ENCODE peak calls at places on chromosomes 16 and 17, in four cellular contexts. One of them, this sample, is unnamed.

GRCh38 chr17:7988750-7989178 is 13.7 kb upstream of the GUCY2D start:
- DNase-seq in AG04450: peak; percentile 67
- DNase-seq in fibroblast of pulmonary artery: peak; percentile 92
- DNase-seq in dorsolateral prefrontal cortex: peak; percentile 60
- DNase-seq in this sample: peak; percentile 84

GRCh38 chr16:83004868-83005652 is 378.3 kb downstream of the CDH13 start:
- DNase-seq in AG04450: no peak
- DNase-seq in fibroblast of pulmonary artery: no peak
- DNase-seq in dorsolateral prefrontal cortex: no peak
- DNase-seq in this sample: no peak

GRCh38 chr16:53156516-53156915 is 101.7 kb downstream of the CHD9 start:
- DNase-seq in AG04450: no peak
- DNase-seq in fibroblast of pulmonary artery: no peak
- DNase-seq in dorsolateral prefrontal cortex: no peak
- DNase-seq in this sample: peak; percentile 45

GRCh38 chr17:81335388-81336157 is 40.5 kb upstream of the SLC38A10 start:
- DNase-seq in AG04450: no peak
- DNase-seq in fibroblast of pulmonary artery: no peak
- DNase-seq in dorsolateral prefrontal cortex: no peak
- DNase-seq in this sample: no peak

GRCh38 chr17:1718362-1719165 is 5.9 kb upstream of the WDR81 start:
- DNase-seq in AG04450: no peak
- DNase-seq in fibroblast of pulmonary artery: no peak
- DNase-seq in dorsolateral prefrontal cortex: no peak
- DNase-seq in this sample: no peak

GRCh38 chr16:15031596-15031995 is 24.3 kb downstream of the NTAN1 start:
- DNase-seq in AG04450: no peak
- DNase-seq in fibroblast of pulmonary artery: no peak
- DNase-seq in dorsolateral prefrontal cortex: no peak
- DNase-seq in this sample: no peak

GRCh38 chr17:50440172-50440837 is 14.3 kb downstream of the ACSF2 start:
- DNase-seq in AG04450: no peak
- DNase-seq in fibroblast of pulmonary artery: no peak
- DNase-seq in dorsolateral prefrontal cortex: peak; percentile 84
- DNase-seq in this sample: no peak

GRCh38 chr17:28616281-28616680 is 2.3 kb upstream of the RSKR start:
- DNase-seq in AG04450: no peak
- DNase-seq in fibroblast of pulmonary artery: no peak
- DNase-seq in dorsolateral prefrontal cortex: no peak
- DNase-seq in this sample: no peak

GRCh38 chr16:35523991-35524390 is 2064.6 kb downstream of the TP53TG3F start:
- DNase-seq in AG04450: no peak
- DNase-seq in fibroblast of pulmonary artery: no peak
- DNase-seq in dorsolateral prefrontal cortex: no peak
- DNase-seq in this sample: no peak

GRCh38 chr17:78359936-78360370 is at the start of gene SOCS3:
- DNase-seq in AG04450: peak; percentile 86
- DNase-seq in fibroblast of pulmonary artery: peak; percentile 98
- DNase-seq in dorsolateral prefrontal cortex: peak; percentile 26
- DNase-seq in this sample: peak; percentile 99
- TF ChIP-seq CTCF in AG04450: no peak
- TF ChIP-seq CTCF in fibroblast of pulmonary artery: no peak
- TF ChIP-seq CTCF in dorsolateral prefrontal cortex: no peak
- TF ChIP-seq CTCF in this sample: no peak

GRCh38 chr16:75251280-75252048 is at the start of gene BCAR1:
- DNase-seq in AG04450: peak; percentile 73
- DNase-seq in fibroblast of pulmonary artery: peak; percentile 91
- DNase-seq in dorsolateral prefrontal cortex: peak; percentile 84
- DNase-seq in this sample: peak; percentile 89
- H3K4me3 ChIP-seq in AG04450: peak within 1 kb of the TSS; percentile 84
- H3K4me3 ChIP-seq in fibroblast of pulmonary artery: peak within 1 kb of the TSS; percentile 71
- H3K4me3 ChIP-seq in dorsolateral prefrontal cortex: peak within 1 kb of the TSS; percentile 71
- H3K4me3 ChIP-seq in this sample: peak within 1 kb of the TSS; percentile 78

GRCh38 chr17:44167181-44167861 is 3.2 kb upstream of the ASB16 start:
- DNase-seq in AG04450: no peak
- DNase-seq in fibroblast of pulmonary artery: no peak
- DNase-seq in dorsolateral prefrontal cortex: no peak
- DNase-seq in this sample: no peak

GRCh38 chr17:44170135-44170498 is 387 bp upstream of the ASB16 start:
- DNase-seq in AG04450: no peak
- DNase-seq in fibroblast of pulmonary artery: no peak
- DNase-seq in dorsolateral prefrontal cortex: no peak
- DNase-seq in this sample: no peak

GRCh38 chr17:44171931-44172455 is 1.5 kb downstream of the ASB16 start:
- DNase-seq in AG04450: no peak
- DNase-seq in fibroblast of pulmonary artery: no peak
- DNase-seq in dorsolateral prefrontal cortex: no peak
- DNase-seq in this sample: no peak

GRCh38 chr17:44174427-44174826 is 3.9 kb downstream of the ASB16 start:
- DNase-seq in AG04450: no peak
- DNase-seq in fibroblast of pulmonary artery: no peak
- DNase-seq in dorsolateral prefrontal cortex: no peak
- DNase-seq in this sample: no peak

GRCh38 chr17:44170499-44171201 is at the start of gene ASB16:
- DNase-seq in AG04450: no peak
- DNase-seq in fibroblast of pulmonary artery: no peak
- DNase-seq in dorsolateral prefrontal cortex: peak; percentile 76
- DNase-seq in this sample: peak; percentile 6
- TF ChIP-seq CTCF in AG04450: no peak
- TF ChIP-seq CTCF in fibroblast of pulmonary artery: no peak
- TF ChIP-seq CTCF in dorsolateral prefrontal cortex: no peak
- TF ChIP-seq CTCF in this sample: no peak

GRCh38 chr17:34133350-34133749 is 121.7 kb upstream of the CCL2 start:
- DNase-seq in AG04450: no peak
- DNase-seq in fibroblast of pulmonary artery: no peak
- DNase-seq in dorsolateral prefrontal cortex: peak; percentile 85
- DNase-seq in this sample: no peak
- H3K4me3 ChIP-seq in AG04450: no peak overlapping the region
- H3K4me3 ChIP-seq in fibroblast of pulmonary artery: no peak overlapping the region
- H3K4me3 ChIP-seq in dorsolateral prefrontal cortex: no peak overlapping the region
- H3K4me3 ChIP-seq in this sample: no peak overlapping the region

GRCh38 chr17:82384730-82385429 is 13.3 kb downstream of the UTS2R start:
- DNase-seq in AG04450: no peak
- DNase-seq in fibroblast of pulmonary artery: no peak
- DNase-seq in dorsolateral prefrontal cortex: peak; percentile 55
- DNase-seq in this sample: no peak
- TF ChIP-seq CTCF in AG04450: no peak
- TF ChIP-seq CTCF in fibroblast of pulmonary artery: no peak
- TF ChIP-seq CTCF in dorsolateral prefrontal cortex: no peak
- TF ChIP-seq CTCF in this sample: no peak

GRCh38 chr17:57707892-57708291 is 37.2 kb downstream of the CCDC182 start:
- DNase-seq in AG04450: no peak
- DNase-seq in fibroblast of pulmonary artery: peak; percentile 3
- DNase-seq in dorsolateral prefrontal cortex: no peak
- DNase-seq in this sample: no peak
- H3K4me3 ChIP-seq in AG04450: no peak overlapping the region
- H3K4me3 ChIP-seq in fibroblast of pulmonary artery: no peak overlapping the region
- H3K4me3 ChIP-seq in dorsolateral prefrontal cortex: no peak overlapping the region
- H3K4me3 ChIP-seq in this sample: no peak overlapping the region